ENCODE peak calls at places on chromosomes 1 and 21, in six cellular contexts. One of them, this sample, is unnamed.

GRCh38 chr1:60859111-60859510 is 223.2 kb upstream of the NFIA start:
- DNase-seq in IMR-90: no peak
- DNase-seq in mesenchymal stem cell: no peak
- DNase-seq in H9: no peak
- DNase-seq in neuronal stem cell: no peak
- DNase-seq in H1: no peak
- DNase-seq in this sample: no peak

GRCh38 chr1:15125101-15125745 is 28.3 kb upstream of the TMEM51 start:
- DNase-seq in H9: no peak
- DNase-seq in IMR-90: no peak
- DNase-seq in neuronal stem cell: no peak
- DNase-seq in mesenchymal stem cell: no peak
- DNase-seq in H1: no peak
- DNase-seq in this sample: peak

GRCh38 chr1:182054698-182055326 is 6.7 kb downstream of the ZNF648 start:
- DNase-seq in H9: no peak
- DNase-seq in mesenchymal stem cell: no peak
- DNase-seq in H1: no peak
- DNase-seq in neuronal stem cell: peak
- DNase-seq in IMR-90: no peak
- DNase-seq in this sample: no peak

GRCh38 chr21:39662411-39662953 is 49.7 kb downstream of the B3GALT5 start:
- DNase-seq in mesenchymal stem cell: no peak
- DNase-seq in H1: no peak
- DNase-seq in IMR-90: no peak
- DNase-seq in neuronal stem cell: no peak
- DNase-seq in H9: no peak
- DNase-seq in this sample: no peak

GRCh38 chr1:94580367-94581115 is 39.0 kb upstream of the F3 start:
- DNase-seq in IMR-90: peak
- DNase-seq in neuronal stem cell: no peak
- DNase-seq in H1: no peak
- DNase-seq in H9: no peak
- DNase-seq in mesenchymal stem cell: peak
- DNase-seq in this sample: peak

GRCh38 chr21:27423906-27424595 is 457.2 kb upstream of the ADAMTS5 start:
- DNase-seq in neuronal stem cell: no peak
- DNase-seq in H1: peak
- DNase-seq in H9: peak
- DNase-seq in mesenchymal stem cell: peak
- DNase-seq in IMR-90: peak
- DNase-seq in this sample: peak

GRCh38 chr1:202625416-202626360 is 84.6 kb downstream of the SYT2 start:
- DNase-seq in mesenchymal stem cell: peak
- DNase-seq in neuronal stem cell: no peak
- DNase-seq in IMR-90: peak
- DNase-seq in H9: peak
- DNase-seq in H1: peak
- DNase-seq in this sample: peak

GRCh38 chr21:35266546-35266945 is 217.4 kb upstream of the RUNX1 start:
- DNase-seq in neuronal stem cell: no peak
- DNase-seq in H1: no peak
- DNase-seq in IMR-90: no peak
- DNase-seq in mesenchymal stem cell: no peak
- DNase-seq in H9: no peak
- DNase-seq in this sample: peak

GRCh38 chr1:19704247-19705113 is 39.8 kb downstream of the HTR6 start:
- DNase-seq in H9: peak
- DNase-seq in mesenchymal stem cell: peak
- DNase-seq in H1: peak
- DNase-seq in IMR-90: peak
- DNase-seq in neuronal stem cell: peak
- DNase-seq in this sample: peak

GRCh38 chr1:29272171-29272907 is 36.0 kb downstream of the PTPRU start:
- DNase-seq in IMR-90: no peak
- DNase-seq in mesenchymal stem cell: no peak
- DNase-seq in H9: no peak
- DNase-seq in H1: no peak
- DNase-seq in neuronal stem cell: no peak
- DNase-seq in this sample: peak

GRCh38 chr1:196317535-196318522 is 290.4 kb downstream of the KCNT2 start:
- DNase-seq in IMR-90: peak
- DNase-seq in H1: no peak
- DNase-seq in mesenchymal stem cell: peak
- DNase-seq in neuronal stem cell: peak
- DNase-seq in H9: no peak
- DNase-seq in this sample: peak

GRCh38 chr1:98940680-98941079 is 64.0 kb downstream of the PLPPR5 start:
- DNase-seq in mesenchymal stem cell: no peak
- DNase-seq in H1: no peak
- DNase-seq in neuronal stem cell: no peak
- DNase-seq in H9: no peak
- DNase-seq in IMR-90: peak
- DNase-seq in this sample: no peak

GRCh38 chr1:246161626-246162025 is 345.5 kb downstream of the SMYD3 start:
- DNase-seq in neuronal stem cell: no peak
- DNase-seq in mesenchymal stem cell: no peak
- DNase-seq in IMR-90: peak
- DNase-seq in H9: no peak
- DNase-seq in H1: no peak
- DNase-seq in this sample: no peak

GRCh38 chr1:17527036-17527914 is 12.2 kb upstream of the ARHGEF10L start:
- DNase-seq in neuronal stem cell: no peak
- DNase-seq in mesenchymal stem cell: peak
- DNase-seq in IMR-90: peak
- DNase-seq in H1: no peak
- DNase-seq in H9: no peak
- DNase-seq in this sample: no peak

GRCh38 chr1:224082146-224082545 is 31.8 kb upstream of the FBXO28 start:
- DNase-seq in H9: no peak
- DNase-seq in mesenchymal stem cell: no peak
- DNase-seq in IMR-90: peak
- DNase-seq in H1: no peak
- DNase-seq in neuronal stem cell: no peak
- DNase-seq in this sample: no peak

GRCh38 chr1:204473415-204473965 is 21.1 kb downstream of the PIK3C2B start:
- DNase-seq in IMR-90: no peak
- DNase-seq in H9: no peak
- DNase-seq in neuronal stem cell: no peak
- DNase-seq in H1: no peak
- DNase-seq in mesenchymal stem cell: no peak
- DNase-seq in this sample: no peak

GRCh38 chr1:77021637-77022036 is 154.4 kb downstream of the ST6GALNAC5 start:
- DNase-seq in H1: no peak
- DNase-seq in mesenchymal stem cell: no peak
- DNase-seq in neuronal stem cell: no peak
- DNase-seq in IMR-90: no peak
- DNase-seq in H9: no peak
- DNase-seq in this sample: no peak

GRCh38 chr1:1748686-1749321 is 24.6 kb upstream of the CDK11A start:
- DNase-seq in mesenchymal stem cell: no peak
- DNase-seq in IMR-90: no peak
- DNase-seq in H1: no peak
- DNase-seq in H9: no peak
- DNase-seq in neuronal stem cell: no peak
- DNase-seq in this sample: no peak

GRCh38 chr21:35254006-35254751 is 205.1 kb upstream of the RUNX1 start:
- DNase-seq in IMR-90: peak
- DNase-seq in H1: no peak
- DNase-seq in neuronal stem cell: no peak
- DNase-seq in mesenchymal stem cell: peak
- DNase-seq in H9: no peak
- DNase-seq in this sample: no peak

GRCh38 chr1:9626201-9626608 is 25.3 kb upstream of the PIK3CD start:
- DNase-seq in mesenchymal stem cell: no peak
- DNase-seq in H9: no peak
- DNase-seq in neuronal stem cell: no peak
- DNase-seq in IMR-90: no peak
- DNase-seq in H1: no peak
- DNase-seq in this sample: peak

GRCh38 chr1:238252033-238252802 is 361.5 kb upstream of the ZP4 start:
- DNase-seq in H1: peak
- DNase-seq in mesenchymal stem cell: peak
- DNase-seq in IMR-90: peak
- DNase-seq in H9: peak
- DNase-seq in neuronal stem cell: peak
- DNase-seq in this sample: peak

GRCh38 chr1:4854379-4854778 is 200.0 kb downstream of the AJAP1 start:
- DNase-seq in mesenchymal stem cell: no peak
- DNase-seq in H9: no peak
- DNase-seq in IMR-90: no peak
- DNase-seq in H1: no peak
- DNase-seq in neuronal stem cell: no peak
- DNase-seq in this sample: no peak

GRCh38 chr1:229597877-229598276 is 28.0 kb downstream of the TAF5L start:
- DNase-seq in neuronal stem cell: no peak
- DNase-seq in mesenchymal stem cell: peak
- DNase-seq in H1: no peak
- DNase-seq in IMR-90: peak
- DNase-seq in H9: no peak
- DNase-seq in this sample: no peak

GRCh38 chr1:211830330-211831142 is at the start of gene LPGAT1:
- DNase-seq in neuronal stem cell: peak
- DNase-seq in IMR-90: peak
- DNase-seq in H1: no peak
- DNase-seq in H9: peak
- DNase-seq in mesenchymal stem cell: peak
- DNase-seq in this sample: peak
- H3K18ac ChIP-seq in neuronal stem cell: peak
- H3K18ac ChIP-seq in IMR-90: peak
- H3K18ac ChIP-seq in H1: peak
- H3K18ac ChIP-seq in H9: no peak
- H3K18ac ChIP-seq in mesenchymal stem cell: peak
- H3K18ac ChIP-seq in this sample: peak

GRCh38 chr1:113390871-113391642 is 742 bp downstream of the MAGI3 start:
- DNase-seq in mesenchymal stem cell: peak
- DNase-seq in H9: peak
- DNase-seq in neuronal stem cell: no peak
- DNase-seq in IMR-90: no peak
- DNase-seq in H1: no peak
- DNase-seq in this sample: peak

GRCh38 chr1:113389953-113390834 is at the start of gene MAGI3:
- DNase-seq in mesenchymal stem cell: peak
- DNase-seq in neuronal stem cell: peak
- DNase-seq in IMR-90: peak
- DNase-seq in H9: peak
- DNase-seq in H1: peak
- DNase-seq in this sample: peak

GRCh38 chr1:113388621-113389355 is 1.5 kb upstream of the MAGI3 start:
- DNase-seq in neuronal stem cell: no peak
- DNase-seq in H1: no peak
- DNase-seq in IMR-90: no peak
- DNase-seq in mesenchymal stem cell: peak
- DNase-seq in H9: no peak
- DNase-seq in this sample: peak

GRCh38 chr1:113389356-113389952 is 861 bp upstream of the MAGI3 start:
- DNase-seq in mesenchymal stem cell: no peak
- DNase-seq in IMR-90: no peak
- DNase-seq in H9: no peak
- DNase-seq in neuronal stem cell: no peak
- DNase-seq in H1: no peak
- DNase-seq in this sample: no peak

DNA sequence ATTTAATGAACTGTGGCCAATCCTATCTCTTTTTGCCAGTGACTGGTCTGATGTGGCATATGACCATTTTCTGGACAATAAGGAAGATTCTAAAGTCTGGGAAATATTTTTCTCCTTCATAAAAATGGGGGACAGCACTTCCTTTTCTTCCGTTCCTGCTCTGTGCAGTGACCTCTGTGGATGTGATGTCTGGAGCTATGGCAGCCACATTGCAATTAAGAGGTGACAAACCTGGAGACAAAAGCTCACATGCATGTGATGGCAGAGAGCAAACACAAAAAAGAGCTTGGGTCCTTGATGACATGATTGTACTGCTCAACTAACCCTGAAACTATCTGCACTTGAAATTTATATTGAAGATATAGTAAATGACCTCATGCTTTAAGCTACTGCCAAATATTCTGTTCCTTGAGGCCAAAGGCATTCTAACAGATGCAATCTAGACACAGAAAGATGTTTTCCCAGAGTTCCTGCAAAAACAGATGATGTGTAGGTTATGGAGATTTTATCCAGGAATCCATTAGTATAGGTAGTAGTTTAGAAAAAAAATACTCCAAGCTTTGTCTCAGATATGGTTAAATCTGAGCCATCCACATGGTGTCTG is 2.2 kb upstream of the MAGI3 start:
- DNase-seq in H9: no peak
- DNase-seq in mesenchymal stem cell: no peak
- DNase-seq in neuronal stem cell: no peak
- DNase-seq in IMR-90: peak
- DNase-seq in H1: no peak
- DNase-seq in this sample: peak
- H4K91ac ChIP-seq in H9: no peak
- H4K91ac ChIP-seq in mesenchymal stem cell: no peak
- H4K91ac ChIP-seq in neuronal stem cell: no peak
- H4K91ac ChIP-seq in IMR-90: no peak
- H4K91ac ChIP-seq in H1: no peak
- H4K91ac ChIP-seq in this sample: no peak

DNA sequence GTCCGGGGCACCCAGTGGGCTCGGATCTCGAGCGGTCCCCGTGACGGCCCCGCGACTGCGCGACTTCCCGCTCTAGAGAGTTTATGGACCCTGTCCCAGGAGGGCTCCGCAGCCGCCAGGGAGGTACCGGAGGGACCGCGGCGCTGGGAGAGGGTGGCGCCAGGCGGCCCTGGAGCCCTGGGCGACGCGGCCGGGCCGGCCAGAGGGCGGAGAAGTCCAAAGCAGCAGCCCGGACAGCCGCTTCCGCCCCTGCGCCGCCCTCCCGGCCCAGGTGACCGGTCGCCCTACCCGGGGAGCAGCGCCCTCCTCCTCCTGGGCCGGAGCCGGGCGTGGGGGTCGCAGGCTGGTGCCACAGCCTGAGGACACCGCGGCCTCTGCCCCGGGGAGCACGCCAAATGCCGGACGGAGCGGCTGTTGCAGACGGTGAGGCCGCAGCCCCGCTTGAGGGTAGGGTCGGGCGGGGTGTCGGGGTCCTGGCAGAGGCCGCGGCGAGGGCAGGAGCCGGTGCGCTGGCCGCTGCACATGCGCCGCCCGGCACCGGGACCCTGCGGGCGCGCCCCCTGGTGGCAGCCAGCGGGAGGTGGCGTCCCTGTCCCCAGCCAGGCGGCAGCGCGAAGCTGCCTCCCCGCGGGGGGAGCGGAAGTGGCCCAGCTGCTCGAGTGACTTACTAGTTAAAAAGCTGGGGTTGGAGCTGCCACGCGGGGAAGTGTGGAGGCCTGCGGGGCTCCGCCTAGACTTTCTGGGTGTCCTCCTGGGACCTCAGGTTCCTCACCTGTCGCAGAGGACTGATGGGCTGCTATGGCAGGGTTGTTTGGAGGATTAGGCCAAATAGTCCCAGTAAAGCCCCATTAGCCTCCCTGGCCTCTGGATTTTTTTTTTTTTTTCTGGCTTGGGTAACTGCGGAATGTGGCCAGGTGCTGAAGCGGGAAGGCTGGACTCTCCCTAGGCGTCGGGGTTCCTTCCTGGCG is 20.9 kb upstream of the ZNF678 start:
- DNase-seq in mesenchymal stem cell: peak
- DNase-seq in IMR-90: peak
- DNase-seq in H9: peak
- DNase-seq in neuronal stem cell: peak
- DNase-seq in H1: peak
- DNase-seq in this sample: peak
- H3K18ac ChIP-seq in mesenchymal stem cell: peak
- H3K18ac ChIP-seq in IMR-90: peak
- H3K18ac ChIP-seq in H9: peak
- H3K18ac ChIP-seq in neuronal stem cell: peak
- H3K18ac ChIP-seq in H1: peak
- H3K18ac ChIP-seq in this sample: peak

GRCh38 chr1:55316494-55316893 is 101.3 kb upstream of the USP24 start:
- DNase-seq in mesenchymal stem cell: no peak
- DNase-seq in H9: no peak
- DNase-seq in IMR-90: no peak
- DNase-seq in neuronal stem cell: no peak
- DNase-seq in H1: no peak
- DNase-seq in this sample: no peak
- H4K91ac ChIP-seq in mesenchymal stem cell: no peak
- H4K91ac ChIP-seq in H9: no peak
- H4K91ac ChIP-seq in IMR-90: no peak
- H4K91ac ChIP-seq in neuronal stem cell: no peak
- H4K91ac ChIP-seq in H1: no peak
- H4K91ac ChIP-seq in this sample: no peak

This sample was measured in trophoblast cell.